ENCODE peak calls at places on chromosomes 1 and 21, in seven cellular contexts. One of them, this sample, is unnamed.

GRCh38 chr1:167185062-167185461 is 35.6 kb upstream of the POU2F1 start:
- DNase-seq in NCI-H345: no peak
- DNase-seq in PC-3: no peak
- DNase-seq in T-helper 9 cell: no peak
- DNase-seq in A549: no peak
- DNase-seq in AG04449: no peak
- DNase-seq in activated CD8-positive, alpha-beta T cell treated with anti-CD3 and anti-CD28 coated beads, Interleukin-2, amount 10 ng/mL, durations not matched to agents 7 days and 5 days: no peak
- DNase-seq in this sample: no peak

GRCh38 chr1:1591452-1591851 is 8.5 kb downstream of the FNDC10 start:
- DNase-seq in PC-3: peak
- DNase-seq in T-helper 9 cell: no peak
- DNase-seq in AG04449: no peak
- DNase-seq in A549: no peak
- DNase-seq in activated CD8-positive, alpha-beta T cell treated with anti-CD3 and anti-CD28 coated beads, Interleukin-2, amount 10 ng/mL, durations not matched to agents 7 days and 5 days: no peak
- DNase-seq in NCI-H345: no peak
- DNase-seq in this sample: no peak

GRCh38 chr21:46127239-46128105 is 27.9 kb downstream of the FTCD start:
- DNase-seq in activated CD8-positive, alpha-beta T cell treated with anti-CD3 and anti-CD28 coated beads, Interleukin-2, amount 10 ng/mL, durations not matched to agents 7 days and 5 days: no peak
- DNase-seq in T-helper 9 cell: no peak
- DNase-seq in A549: no peak
- DNase-seq in NCI-H345: no peak
- DNase-seq in PC-3: no peak
- DNase-seq in AG04449: no peak
- DNase-seq in this sample: no peak

GRCh38 chr1:67760030-67760821 is 73.0 kb downstream of the GNG12 start:
- DNase-seq in PC-3: peak
- DNase-seq in activated CD8-positive, alpha-beta T cell treated with anti-CD3 and anti-CD28 coated beads, Interleukin-2, amount 10 ng/mL, durations not matched to agents 7 days and 5 days: peak
- DNase-seq in NCI-H345: peak
- DNase-seq in AG04449: no peak
- DNase-seq in T-helper 9 cell: peak
- DNase-seq in A549: peak
- DNase-seq in this sample: peak

GRCh38 chr21:17548262-17548661 is 35.4 kb downstream of the CXADR start:
- DNase-seq in T-helper 9 cell: no peak
- DNase-seq in activated CD8-positive, alpha-beta T cell treated with anti-CD3 and anti-CD28 coated beads, Interleukin-2, amount 10 ng/mL, durations not matched to agents 7 days and 5 days: no peak
- DNase-seq in A549: no peak
- DNase-seq in AG04449: no peak
- DNase-seq in PC-3: no peak
- DNase-seq in NCI-H345: no peak
- DNase-seq in this sample: no peak

GRCh38 chr1:64403331-64403730 is 66.6 kb upstream of the CACHD1 start:
- DNase-seq in activated CD8-positive, alpha-beta T cell treated with anti-CD3 and anti-CD28 coated beads, Interleukin-2, amount 10 ng/mL, durations not matched to agents 7 days and 5 days: no peak
- DNase-seq in NCI-H345: no peak
- DNase-seq in T-helper 9 cell: no peak
- DNase-seq in AG04449: no peak
- DNase-seq in A549: no peak
- DNase-seq in PC-3: no peak
- DNase-seq in this sample: no peak

GRCh38 chr1:30126839-30127238 is 596.5 kb downstream of the MATN1 start:
- DNase-seq in AG04449: no peak
- DNase-seq in NCI-H345: peak
- DNase-seq in activated CD8-positive, alpha-beta T cell treated with anti-CD3 and anti-CD28 coated beads, Interleukin-2, amount 10 ng/mL, durations not matched to agents 7 days and 5 days: no peak
- DNase-seq in T-helper 9 cell: no peak
- DNase-seq in PC-3: no peak
- DNase-seq in A549: no peak
- DNase-seq in this sample: no peak

GRCh38 chr21:42892582-42892930 is 553 bp upstream of the NDUFV3 start:
- DNase-seq in T-helper 9 cell: no peak
- DNase-seq in A549: no peak
- DNase-seq in AG04449: no peak
- DNase-seq in activated CD8-positive, alpha-beta T cell treated with anti-CD3 and anti-CD28 coated beads, Interleukin-2, amount 10 ng/mL, durations not matched to agents 7 days and 5 days: no peak
- DNase-seq in NCI-H345: no peak
- DNase-seq in PC-3: no peak
- DNase-seq in this sample: no peak

GRCh38 chr1:165169028-165169427 is 187.5 kb downstream of the LMX1A start:
- DNase-seq in T-helper 9 cell: no peak
- DNase-seq in NCI-H345: no peak
- DNase-seq in A549: no peak
- DNase-seq in AG04449: no peak
- DNase-seq in PC-3: peak
- DNase-seq in activated CD8-positive, alpha-beta T cell treated with anti-CD3 and anti-CD28 coated beads, Interleukin-2, amount 10 ng/mL, durations not matched to agents 7 days and 5 days: no peak
- DNase-seq in this sample: no peak

This sample was measured in NCI-H2107.